ENCODE peak calls at places on chromosomes 4 and X, in six cellular contexts. One of them, this sample, is unnamed.

GRCh38 chrX:132909643-132910042 is 48.8 kb downstream of the HS6ST2 start:
- DNase-seq in endothelial cell of umbilical vein: no peak
- DNase-seq in endodermal cell: no peak
- DNase-seq in mucosa of descending colon: no peak
- DNase-seq in BE2C: no peak
- DNase-seq in cardiac muscle cell: no peak
- DNase-seq in this sample: no peak

GRCh38 chrX:28920554-28920953 is 333.3 kb downstream of the IL1RAPL1 start:
- DNase-seq in endothelial cell of umbilical vein: peak
- DNase-seq in endodermal cell: no peak
- DNase-seq in mucosa of descending colon: no peak
- DNase-seq in BE2C: no peak
- DNase-seq in cardiac muscle cell: peak
- DNase-seq in this sample: no peak

GRCh38 chr4:155676430-155676825 is 9.8 kb downstream of the GUCY1A1 start:
- DNase-seq in endothelial cell of umbilical vein: no peak
- DNase-seq in endodermal cell: no peak
- DNase-seq in mucosa of descending colon: no peak
- DNase-seq in BE2C: no peak
- DNase-seq in cardiac muscle cell: peak
- DNase-seq in this sample: no peak

GRCh38 chrX:75158054-75158453 is 2.0 kb upstream of the ABCB7 start:
- DNase-seq in endothelial cell of umbilical vein: no peak
- DNase-seq in endodermal cell: no peak
- DNase-seq in mucosa of descending colon: no peak
- DNase-seq in BE2C: no peak
- DNase-seq in cardiac muscle cell: no peak
- DNase-seq in this sample: no peak

GRCh38 chrX:135544338-135544948 is 24.0 kb downstream of the INTS6L start:
- DNase-seq in endothelial cell of umbilical vein: peak
- DNase-seq in endodermal cell: no peak
- DNase-seq in mucosa of descending colon: no peak
- DNase-seq in BE2C: no peak
- DNase-seq in cardiac muscle cell: no peak
- DNase-seq in this sample: no peak

GRCh38 chr4:22299678-22300077 is 216.2 kb downstream of the ADGRA3 start:
- DNase-seq in endothelial cell of umbilical vein: no peak
- DNase-seq in endodermal cell: no peak
- DNase-seq in mucosa of descending colon: no peak
- DNase-seq in BE2C: no peak
- DNase-seq in cardiac muscle cell: no peak
- DNase-seq in this sample: no peak

GRCh38 chr4:188372856-188373255 is 233.6 kb downstream of the TRIML1 start:
- DNase-seq in endothelial cell of umbilical vein: no peak
- DNase-seq in endodermal cell: peak
- DNase-seq in mucosa of descending colon: no peak
- DNase-seq in BE2C: no peak
- DNase-seq in cardiac muscle cell: no peak
- DNase-seq in this sample: peak

GRCh38 chr4:54186371-54186770 is 42.7 kb upstream of the PDGFRA start:
- DNase-seq in endothelial cell of umbilical vein: no peak
- DNase-seq in endodermal cell: no peak
- DNase-seq in mucosa of descending colon: no peak
- DNase-seq in BE2C: no peak
- DNase-seq in cardiac muscle cell: no peak
- DNase-seq in this sample: no peak

GRCh38 chr4:58809366-58809765 is 1699.2 kb upstream of the IGFBP7 start:
- DNase-seq in endothelial cell of umbilical vein: no peak
- DNase-seq in endodermal cell: no peak
- DNase-seq in mucosa of descending colon: no peak
- DNase-seq in BE2C: no peak
- DNase-seq in cardiac muscle cell: no peak
- DNase-seq in this sample: no peak

GRCh38 chrX:38220024-38220935 is at the start of gene SRPX:
- DNase-seq in endothelial cell of umbilical vein: peak
- DNase-seq in endodermal cell: peak
- DNase-seq in mucosa of descending colon: peak
- DNase-seq in BE2C: peak
- DNase-seq in cardiac muscle cell: peak
- DNase-seq in this sample: no peak

GRCh38 chr4:22389240-22389871 is 126.5 kb downstream of the ADGRA3 start:
- DNase-seq in endothelial cell of umbilical vein: peak
- DNase-seq in endodermal cell: peak
- DNase-seq in mucosa of descending colon: peak
- DNase-seq in BE2C: peak
- DNase-seq in cardiac muscle cell: peak
- DNase-seq in this sample: peak

GRCh38 chr4:94442251-94442650 is 9.5 kb upstream of the PDLIM5 start:
- DNase-seq in endothelial cell of umbilical vein: no peak
- DNase-seq in endodermal cell: no peak
- DNase-seq in mucosa of descending colon: no peak
- DNase-seq in BE2C: no peak
- DNase-seq in cardiac muscle cell: no peak
- DNase-seq in this sample: no peak

GRCh38 chr4:94448815-94449375 is 2.8 kb upstream of the PDLIM5 start:
- DNase-seq in endothelial cell of umbilical vein: no peak
- DNase-seq in endodermal cell: no peak
- DNase-seq in mucosa of descending colon: no peak
- DNase-seq in BE2C: no peak
- DNase-seq in cardiac muscle cell: no peak
- DNase-seq in this sample: no peak

GRCh38 chr4:94444771-94445170 is 7.0 kb upstream of the PDLIM5 start:
- DNase-seq in endothelial cell of umbilical vein: no peak
- DNase-seq in endodermal cell: no peak
- DNase-seq in mucosa of descending colon: no peak
- DNase-seq in BE2C: no peak
- DNase-seq in cardiac muscle cell: no peak
- DNase-seq in this sample: no peak

GRCh38 chr4:94447754-94448411 is 3.9 kb upstream of the PDLIM5 start:
- DNase-seq in endothelial cell of umbilical vein: no peak
- DNase-seq in endodermal cell: no peak
- DNase-seq in mucosa of descending colon: no peak
- DNase-seq in BE2C: no peak
- DNase-seq in cardiac muscle cell: no peak
- DNase-seq in this sample: no peak

GRCh38 chr4:94446386-94446785 is 5.4 kb upstream of the PDLIM5 start:
- DNase-seq in endothelial cell of umbilical vein: no peak
- DNase-seq in endodermal cell: no peak
- DNase-seq in mucosa of descending colon: no peak
- DNase-seq in BE2C: no peak
- DNase-seq in cardiac muscle cell: no peak
- DNase-seq in this sample: peak
- TF ChIP-seq CTCF in endothelial cell of umbilical vein: no peak
- TF ChIP-seq CTCF in endodermal cell: no peak
- TF ChIP-seq CTCF in mucosa of descending colon: no peak
- TF ChIP-seq CTCF in BE2C: no peak
- TF ChIP-seq CTCF in cardiac muscle cell: no peak
- TF ChIP-seq CTCF in this sample: no peak

DNA sequence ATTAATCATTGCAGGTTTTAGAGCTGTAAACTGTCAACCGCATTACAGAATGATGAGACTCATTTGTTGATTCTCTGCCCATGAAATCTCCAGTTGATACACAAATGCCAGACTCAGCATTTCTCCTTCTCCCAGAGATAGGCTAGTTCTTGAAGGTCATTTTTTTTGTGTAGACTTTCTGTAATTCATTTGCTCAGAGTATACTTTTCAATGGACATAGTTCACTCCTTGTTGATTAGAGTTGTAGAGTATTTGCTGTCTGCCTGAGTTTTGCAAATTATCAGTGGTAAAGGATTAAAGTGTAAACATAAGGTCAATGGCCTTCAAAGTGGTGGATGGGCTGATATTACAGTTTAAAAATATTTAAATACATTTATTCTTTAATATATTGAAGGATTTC is 15.2 kb upstream of the ALB start:
- DNase-seq in endothelial cell of umbilical vein: no peak
- DNase-seq in endodermal cell: no peak
- DNase-seq in mucosa of descending colon: no peak
- DNase-seq in BE2C: no peak
- DNase-seq in cardiac muscle cell: no peak
- DNase-seq in this sample: no peak
- TF ChIP-seq CTCF in endothelial cell of umbilical vein: no peak
- TF ChIP-seq CTCF in endodermal cell: no peak
- TF ChIP-seq CTCF in mucosa of descending colon: no peak
- TF ChIP-seq CTCF in BE2C: no peak
- TF ChIP-seq CTCF in cardiac muscle cell: no peak
- TF ChIP-seq CTCF in this sample: no peak

DNA sequence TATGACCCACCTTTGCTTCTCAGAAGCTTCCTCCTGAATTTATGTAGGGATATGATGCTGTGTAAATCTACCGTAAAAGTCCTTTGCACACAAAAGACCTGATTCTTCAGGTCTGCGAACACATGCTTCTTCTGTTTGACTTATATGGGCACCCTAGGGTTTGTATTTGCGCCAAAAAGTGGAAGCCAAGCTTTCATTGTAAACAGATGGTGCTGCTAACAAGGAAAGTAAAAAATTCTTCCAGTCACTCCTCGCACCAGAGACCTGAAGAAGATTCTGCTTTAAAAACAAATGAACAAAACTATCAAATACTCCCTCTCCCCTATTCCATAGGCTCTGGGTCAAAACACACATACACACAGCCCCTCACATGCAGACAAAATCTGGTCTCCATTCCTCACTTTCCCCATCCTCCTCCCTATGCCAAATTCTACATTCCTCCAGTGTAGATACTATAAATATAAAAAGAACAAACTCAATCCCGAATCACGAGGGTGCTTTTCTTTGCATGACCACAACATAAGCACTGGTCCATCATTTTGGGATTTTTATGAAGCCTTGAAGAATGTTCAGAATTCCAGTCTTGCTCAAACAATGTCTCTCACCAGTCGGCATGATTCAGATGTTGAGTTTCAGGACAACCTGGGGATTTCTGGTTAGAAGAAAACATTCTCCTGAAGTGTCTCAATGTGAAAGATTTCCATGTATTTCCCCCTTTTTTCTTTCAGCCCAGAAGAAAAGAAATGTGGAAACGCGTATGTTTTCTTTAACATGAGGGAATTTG is 125.1 kb downstream of the PALLD start:
- DNase-seq in endothelial cell of umbilical vein: no peak
- DNase-seq in endodermal cell: no peak
- DNase-seq in mucosa of descending colon: no peak
- DNase-seq in BE2C: no peak
- DNase-seq in cardiac muscle cell: no peak
- DNase-seq in this sample: no peak
- TF ChIP-seq CTCF in endothelial cell of umbilical vein: no peak
- TF ChIP-seq CTCF in endodermal cell: no peak
- TF ChIP-seq CTCF in mucosa of descending colon: no peak
- TF ChIP-seq CTCF in BE2C: no peak
- TF ChIP-seq CTCF in cardiac muscle cell: no peak
- TF ChIP-seq CTCF in this sample: no peak

GRCh38 chrX:22760513-22761057 is 239.2 kb upstream of the DDX53 start:
- DNase-seq in endothelial cell of umbilical vein: no peak
- DNase-seq in endodermal cell: no peak
- DNase-seq in mucosa of descending colon: no peak
- DNase-seq in BE2C: peak
- DNase-seq in cardiac muscle cell: no peak
- DNase-seq in this sample: no peak
- TF ChIP-seq CTCF in endothelial cell of umbilical vein: no peak
- TF ChIP-seq CTCF in endodermal cell: peak
- TF ChIP-seq CTCF in mucosa of descending colon: no peak
- TF ChIP-seq CTCF in BE2C: peak
- TF ChIP-seq CTCF in cardiac muscle cell: no peak
- TF ChIP-seq CTCF in this sample: no peak

DNA sequence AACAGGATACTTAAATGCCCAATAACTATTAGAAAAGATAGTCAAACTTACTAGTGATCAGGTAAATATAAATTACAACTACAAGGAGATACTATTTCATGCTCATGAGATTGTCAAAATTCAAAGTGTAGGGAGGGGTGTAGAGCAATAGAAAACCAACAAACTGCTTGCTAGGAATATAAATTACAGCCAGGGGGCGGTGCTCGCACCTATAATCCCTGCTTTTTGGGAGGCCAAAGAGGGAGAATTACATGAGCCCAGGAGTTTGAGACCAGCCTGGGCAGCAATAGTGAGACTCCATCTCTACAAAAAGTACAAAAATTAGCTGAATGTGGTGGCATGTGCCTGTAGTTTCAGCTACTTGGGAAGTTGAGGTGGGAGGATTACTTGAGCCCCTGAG is 556.5 kb upstream of the NR3C2 start:
- DNase-seq in endothelial cell of umbilical vein: no peak
- DNase-seq in endodermal cell: peak
- DNase-seq in mucosa of descending colon: no peak
- DNase-seq in BE2C: peak
- DNase-seq in cardiac muscle cell: peak
- DNase-seq in this sample: no peak
- TF ChIP-seq CTCF in endothelial cell of umbilical vein: no peak
- TF ChIP-seq CTCF in endodermal cell: peak
- TF ChIP-seq CTCF in mucosa of descending colon: no peak
- TF ChIP-seq CTCF in BE2C: peak
- TF ChIP-seq CTCF in cardiac muscle cell: peak
- TF ChIP-seq CTCF in this sample: peak

GRCh38 chr4:143336828-143337599 is at the start of gene GAB1:
- DNase-seq in endothelial cell of umbilical vein: peak
- DNase-seq in endodermal cell: peak
- DNase-seq in mucosa of descending colon: peak
- DNase-seq in BE2C: peak
- DNase-seq in cardiac muscle cell: peak
- DNase-seq in this sample: no peak
- TF ChIP-seq CTCF in endothelial cell of umbilical vein: peak
- TF ChIP-seq CTCF in endodermal cell: peak
- TF ChIP-seq CTCF in mucosa of descending colon: no peak
- TF ChIP-seq CTCF in BE2C: peak
- TF ChIP-seq CTCF in cardiac muscle cell: peak
- TF ChIP-seq CTCF in this sample: no peak

DNA sequence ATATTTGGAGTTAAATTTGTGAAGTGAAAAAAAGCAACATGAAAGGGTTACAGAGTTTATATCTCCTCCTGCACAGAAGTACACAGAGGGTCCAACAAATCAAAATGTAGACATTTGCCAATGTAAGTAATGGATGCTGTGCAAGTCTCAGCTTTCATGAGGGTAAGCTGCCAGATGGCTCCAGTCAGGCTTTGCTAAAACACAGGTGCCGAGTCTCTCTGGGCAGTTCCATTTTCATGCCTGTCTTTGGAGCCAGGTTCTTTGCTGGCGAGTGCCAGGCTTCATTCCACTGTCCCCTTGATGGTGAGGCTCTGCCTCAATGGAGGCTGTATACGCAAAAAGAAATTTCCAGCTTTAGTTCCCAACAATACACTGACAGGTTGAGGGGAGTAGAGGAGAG is 28.0 kb downstream of the SLC4A4 start:
- DNase-seq in endothelial cell of umbilical vein: no peak
- DNase-seq in endodermal cell: no peak
- DNase-seq in mucosa of descending colon: no peak
- DNase-seq in BE2C: no peak
- DNase-seq in cardiac muscle cell: no peak
- DNase-seq in this sample: no peak
- TF ChIP-seq CTCF in endothelial cell of umbilical vein: no peak
- TF ChIP-seq CTCF in endodermal cell: no peak
- TF ChIP-seq CTCF in mucosa of descending colon: no peak
- TF ChIP-seq CTCF in BE2C: no peak
- TF ChIP-seq CTCF in cardiac muscle cell: no peak
- TF ChIP-seq CTCF in this sample: no peak

This sample was measured in AG09319.